ENCODE peak calls at places on chromosome 16, in nine cellular contexts. One of them, this sample, is unnamed.

GRCh38 chr16:51880776-51881175 is 666.2 kb downstream of the TOX3 start:
- DNase-seq in T-helper 1 cell: no peak
- DNase-seq in fibroblast of pulmonary artery: peak; percentile 77
- DNase-seq in Karpas-422: no peak
- DNase-seq in breast epithelium: no peak
- DNase-seq in activated naive CD4-positive, alpha-beta T cell: no peak
- DNase-seq in cardiac muscle cell: no peak
- DNase-seq in AG08395: peak; percentile 64
- DNase-seq in DMS79: no peak
- DNase-seq in this sample: no peak

GRCh38 chr16:14097182-14097951 is 26.2 kb downstream of the MRTFB start:
- DNase-seq in T-helper 1 cell: no peak
- DNase-seq in fibroblast of pulmonary artery: no peak
- DNase-seq in Karpas-422: no peak
- DNase-seq in breast epithelium: peak; percentile 56
- DNase-seq in activated naive CD4-positive, alpha-beta T cell: no peak
- DNase-seq in cardiac muscle cell: peak; percentile 44
- DNase-seq in AG08395: no peak
- DNase-seq in DMS79: peak; percentile 91
- DNase-seq in this sample: no peak

GRCh38 chr16:86584726-86585721 is 6.7 kb downstream of the FOXL1 start:
- DNase-seq in T-helper 1 cell: no peak
- DNase-seq in fibroblast of pulmonary artery: no peak
- DNase-seq in Karpas-422: no peak
- DNase-seq in breast epithelium: no peak
- DNase-seq in activated naive CD4-positive, alpha-beta T cell: no peak
- DNase-seq in cardiac muscle cell: no peak
- DNase-seq in AG08395: peak; percentile 33
- DNase-seq in DMS79: no peak
- DNase-seq in this sample: no peak

GRCh38 chr16:17013067-17013466 is 457.7 kb downstream of the XYLT1 start:
- DNase-seq in T-helper 1 cell: no peak
- DNase-seq in fibroblast of pulmonary artery: no peak
- DNase-seq in Karpas-422: no peak
- DNase-seq in breast epithelium: no peak
- DNase-seq in activated naive CD4-positive, alpha-beta T cell: no peak
- DNase-seq in cardiac muscle cell: no peak
- DNase-seq in AG08395: no peak
- DNase-seq in DMS79: no peak
- DNase-seq in this sample: no peak

GRCh38 chr16:3646348-3646920 is 8.1 kb upstream of the DNASE1 start:
- DNase-seq in T-helper 1 cell: no peak
- DNase-seq in fibroblast of pulmonary artery: no peak
- DNase-seq in Karpas-422: no peak
- DNase-seq in breast epithelium: peak; percentile 30
- DNase-seq in activated naive CD4-positive, alpha-beta T cell: no peak
- DNase-seq in cardiac muscle cell: no peak
- DNase-seq in AG08395: no peak
- DNase-seq in DMS79: peak; percentile 59
- DNase-seq in this sample: no peak

GRCh38 chr16:50271148-50272041 is 5.0 kb downstream of the ADCY7 start:
- DNase-seq in T-helper 1 cell: no peak
- DNase-seq in fibroblast of pulmonary artery: no peak
- DNase-seq in Karpas-422: no peak
- DNase-seq in breast epithelium: no peak
- DNase-seq in activated naive CD4-positive, alpha-beta T cell: no peak
- DNase-seq in cardiac muscle cell: peak; percentile 63
- DNase-seq in AG08395: no peak
- DNase-seq in DMS79: no peak
- DNase-seq in this sample: no peak

GRCh38 chr16:66961065-66961744 is at the start of gene CES3:
- DNase-seq in T-helper 1 cell: no peak
- DNase-seq in fibroblast of pulmonary artery: peak; percentile 71
- DNase-seq in Karpas-422: peak; percentile 94
- DNase-seq in breast epithelium: no peak
- DNase-seq in activated naive CD4-positive, alpha-beta T cell: peak; percentile 43
- DNase-seq in cardiac muscle cell: peak; percentile 88
- DNase-seq in AG08395: peak; percentile 74
- DNase-seq in DMS79: no peak
- DNase-seq in this sample: no peak

GRCh38 chr16:3861808-3862451 is 18.6 kb downstream of the CREBBP start:
- DNase-seq in T-helper 1 cell: no peak
- DNase-seq in fibroblast of pulmonary artery: no peak
- DNase-seq in Karpas-422: peak; percentile 80
- DNase-seq in breast epithelium: no peak
- DNase-seq in activated naive CD4-positive, alpha-beta T cell: no peak
- DNase-seq in cardiac muscle cell: peak; percentile 50
- DNase-seq in AG08395: no peak
- DNase-seq in DMS79: no peak
- DNase-seq in this sample: no peak

GRCh38 chr16:6573577-6573976 is 759.1 kb upstream of the RBFOX1 start:
- DNase-seq in T-helper 1 cell: no peak
- DNase-seq in fibroblast of pulmonary artery: no peak
- DNase-seq in Karpas-422: no peak
- DNase-seq in breast epithelium: no peak
- DNase-seq in activated naive CD4-positive, alpha-beta T cell: no peak
- DNase-seq in cardiac muscle cell: peak; percentile 70
- DNase-seq in AG08395: no peak
- DNase-seq in DMS79: peak; percentile 74
- DNase-seq in this sample: no peak

GRCh38 chr16:30775381-30776099 is 11.5 kb downstream of the ZNF629 start:
- DNase-seq in T-helper 1 cell: no peak
- DNase-seq in fibroblast of pulmonary artery: peak; percentile 81
- DNase-seq in Karpas-422: no peak
- DNase-seq in breast epithelium: peak; percentile 74
- DNase-seq in activated naive CD4-positive, alpha-beta T cell: peak; percentile 37
- DNase-seq in cardiac muscle cell: peak; percentile 88
- DNase-seq in AG08395: peak; percentile 95
- DNase-seq in DMS79: peak; percentile 55
- DNase-seq in this sample: no peak

GRCh38 chr16:58814348-58814801 is 80.3 kb upstream of the GOT2 start:
- DNase-seq in T-helper 1 cell: no peak
- DNase-seq in fibroblast of pulmonary artery: peak; percentile 53
- DNase-seq in Karpas-422: peak; percentile 77
- DNase-seq in breast epithelium: no peak
- DNase-seq in activated naive CD4-positive, alpha-beta T cell: no peak
- DNase-seq in cardiac muscle cell: peak; percentile 75
- DNase-seq in AG08395: peak; percentile 74
- DNase-seq in DMS79: peak; percentile 23
- DNase-seq in this sample: no peak

GRCh38 chr16:69823831-69824563 is 61.9 kb downstream of the WWP2 start:
- DNase-seq in T-helper 1 cell: no peak
- DNase-seq in fibroblast of pulmonary artery: peak; percentile 8
- DNase-seq in Karpas-422: no peak
- DNase-seq in breast epithelium: no peak
- DNase-seq in activated naive CD4-positive, alpha-beta T cell: no peak
- DNase-seq in cardiac muscle cell: no peak
- DNase-seq in AG08395: no peak
- DNase-seq in DMS79: no peak
- DNase-seq in this sample: no peak

GRCh38 chr16:70428178-70428998 is 10.5 kb downstream of the ST3GAL2 start:
- DNase-seq in T-helper 1 cell: no peak
- DNase-seq in fibroblast of pulmonary artery: peak; percentile 98
- DNase-seq in Karpas-422: peak; percentile 58
- DNase-seq in breast epithelium: peak; percentile 71
- DNase-seq in activated naive CD4-positive, alpha-beta T cell: no peak
- DNase-seq in cardiac muscle cell: peak; percentile 95
- DNase-seq in AG08395: peak; percentile 96
- DNase-seq in DMS79: no peak
- DNase-seq in this sample: peak; percentile 28

GRCh38 chr16:78866556-78866955 is 734.0 kb downstream of the MAF start:
- DNase-seq in T-helper 1 cell: no peak
- DNase-seq in fibroblast of pulmonary artery: no peak
- DNase-seq in Karpas-422: no peak
- DNase-seq in breast epithelium: no peak
- DNase-seq in activated naive CD4-positive, alpha-beta T cell: no peak
- DNase-seq in cardiac muscle cell: no peak
- DNase-seq in AG08395: no peak
- DNase-seq in DMS79: no peak
- DNase-seq in this sample: no peak

GRCh38 chr16:86667035-86667434 is 88.7 kb downstream of the FOXL1 start:
- DNase-seq in T-helper 1 cell: no peak
- DNase-seq in fibroblast of pulmonary artery: no peak
- DNase-seq in Karpas-422: no peak
- DNase-seq in breast epithelium: no peak
- DNase-seq in activated naive CD4-positive, alpha-beta T cell: no peak
- DNase-seq in cardiac muscle cell: no peak
- DNase-seq in AG08395: no peak
- DNase-seq in DMS79: no peak
- DNase-seq in this sample: no peak

GRCh38 chr16:23244122-23244521 is 58.0 kb upstream of the SCNN1B start:
- DNase-seq in T-helper 1 cell: no peak
- DNase-seq in fibroblast of pulmonary artery: no peak
- DNase-seq in Karpas-422: peak; percentile 47
- DNase-seq in breast epithelium: no peak
- DNase-seq in activated naive CD4-positive, alpha-beta T cell: no peak
- DNase-seq in cardiac muscle cell: no peak
- DNase-seq in AG08395: no peak
- DNase-seq in DMS79: no peak
- DNase-seq in this sample: no peak